ENCODE peak calls at places on chromosomes 7 and 10, in ten cellular contexts. T is adrenal gland; J is CD4-positive, alpha-beta T cell; L is IMR-90; B is cardiac muscle cell; D is gastrocnemius medialis; R is lung; M is fibroblast of lung; A is GM23338; U is body of pancreas. S is an unnamed sample. For H3K27me3, the result is how much of the 10 kb centered on the place peaks cover.

GRCh38 chr10:5565205-5565545 is 40.4 kb downstream of the CALML3 start:
- DNase-seq in T (no peak), J (no peak), L (no peak), B (no peak), D (no peak), R (no peak), M (no peak), A (no peak), U (peak), S (no peak)

GRCh38 chr7:132158841-132159240 is 417.4 kb downstream of the PLXNA4 start:
- DNase-seq in T (no peak), J (no peak), L (no peak), B (no peak), D (no peak), R (no peak), M (no peak), A (no peak), U (no peak), S (no peak)

GRCh38 chr7:11831727-11832495 is at the start of gene THSD7A:
- DNase-seq in T (peak), J (no peak), L (peak), B (peak), D (no peak), R (peak), M (peak), A (peak), U (peak), S (no peak)

GRCh38 chr7:124276005-124276606 is 243.2 kb upstream of the TMEM229A start:
- DNase-seq in T (peak), J (no peak), L (peak), B (peak), D (no peak), R (no peak), M (no peak), A (peak), U (no peak), S (no peak)

GRCh38 chr7:19113855-19114590 is 3.4 kb downstream of the TWIST1 start:
- DNase-seq in T (no peak), J (no peak), L (peak), B (peak), D (no peak), R (no peak), M (peak), A (no peak), U (no peak), S (no peak)

GRCh38 chr10:5810235-5810634 is 3.0 kb downstream of the GDI2 start:
- DNase-seq in T (no peak), J (no peak), L (no peak), B (no peak), D (no peak), R (no peak), M (no peak), A (no peak), U (no peak), S (no peak)

GRCh38 chr7:4800926-4801838 is 25.8 kb downstream of the AP5Z1 start:
- DNase-seq in T (no peak), J (no peak), L (no peak), B (no peak), D (no peak), R (no peak), M (no peak), A (no peak), U (no peak), S (no peak)

GRCh38 chr7:55534916-55535636 is 37.2 kb downstream of the VOPP1 start:
- DNase-seq in T (no peak), J (no peak), L (no peak), B (no peak), D (no peak), R (no peak), M (no peak), A (no peak), U (no peak), S (no peak)

GRCh38 chr7:68722044-68722443 is 876.2 kb upstream of the AUTS2 start:
- DNase-seq in T (no peak), J (no peak), L (no peak), B (no peak), D (no peak), R (no peak), M (no peak), A (no peak), U (no peak), S (no peak)

GRCh38 chr10:77628906-77629730 is 8.5 kb downstream of the KCNMA1 start:
- DNase-seq in T (no peak), J (no peak), L (peak), B (no peak), D (no peak), R (no peak), M (peak), A (peak), U (no peak), S (no peak)

GRCh38 chr7:27204851-27205322 is 5.0 kb upstream of the HOXA13 start:
- DNase-seq in T (no peak), J (no peak), L (no peak), B (no peak), D (no peak), R (no peak), M (no peak), A (peak), U (no peak), S (no peak)

GRCh38 chr7:76257973-76258372 is 44.5 kb upstream of the HSPB1 start:
- DNase-seq in T (no peak), J (no peak), L (no peak), B (no peak), D (no peak), R (no peak), M (no peak), A (no peak), U (no peak), S (no peak)

GRCh38 chr10:22335204-22335956 is 9.9 kb upstream of the SPAG6 start:
- DNase-seq in T (peak), J (peak), L (peak), B (peak), D (no peak), R (peak), M (peak), A (peak), U (peak), S (peak)

GRCh38 chr7:149468208-149468607 is 7.3 kb upstream of the ZNF777 start:
- DNase-seq in T (no peak), J (no peak), L (no peak), B (peak), D (no peak), R (no peak), M (peak), A (no peak), U (no peak), S (no peak)

GRCh38 chr7:116499168-116500070 is at the start of gene CAV2:
- DNase-seq in T (peak), J (no peak), L (peak), B (peak), D (peak), R (peak), M (peak), A (peak), U (peak), S (no peak)

GRCh38 chr7:42315631-42316030 is 78.6 kb upstream of the GLI3 start:
- DNase-seq in T (no peak), J (no peak), L (peak), B (peak), D (no peak), R (no peak), M (peak), A (no peak), U (no peak), S (no peak)

GRCh38 chr7:135923700-135924261 is 53.4 kb downstream of the MTPN start:
- DNase-seq in T (peak), J (no peak), L (peak), B (peak), D (no peak), R (no peak), M (peak), A (no peak), U (no peak), S (no peak)

GRCh38 chr10:50390302-50390701 is 139.0 kb upstream of the ASAH2 start:
- DNase-seq in T (no peak), J (no peak), L (no peak), B (no peak), D (no peak), R (no peak), M (no peak), A (no peak), U (no peak), S (no peak)

GRCh38 chr10:102602272-102603045 is 41.8 kb upstream of the TRIM8 start:
- DNase-seq in T (peak), J (no peak), L (no peak), B (peak), D (peak), R (no peak), M (no peak), A (no peak), U (no peak), S (no peak)

GRCh38 chr7:30799206-30799975 is 28.2 kb downstream of the MINDY4 start:
- DNase-seq in T (peak), J (no peak), L (peak), B (peak), D (peak), R (no peak), M (peak), A (no peak), U (no peak), S (no peak)

GRCh38 chr7:40455485-40455884 is 320.7 kb downstream of the SUGCT start:
- DNase-seq in T (no peak), J (no peak), L (peak), B (peak), D (no peak), R (no peak), M (no peak), A (no peak), U (no peak), S (no peak)

GRCh38 chr7:41457832-41458437 is 245.0 kb downstream of the INHBA start:
- DNase-seq in T (no peak), J (no peak), L (no peak), B (no peak), D (no peak), R (no peak), M (no peak), A (no peak), U (no peak), S (no peak)

GRCh38 chr7:81676813-81677212 is 93.0 kb downstream of the HGF start:
- DNase-seq in T (peak), J (no peak), L (peak), B (no peak), D (peak), R (no peak), M (peak), A (no peak), U (no peak), S (no peak)

GRCh38 chr10:22931948-22932347 is 4.1 kb downstream of the ARMC3 start:
- DNase-seq in T (peak), J (no peak), L (peak), B (peak), D (no peak), R (no peak), M (peak), A (no peak), U (peak), S (no peak)

GRCh38 chr7:68663392-68663791 is 934.9 kb upstream of the AUTS2 start:
- DNase-seq in T (no peak), J (no peak), L (no peak), B (no peak), D (no peak), R (no peak), M (no peak), A (no peak), U (no peak), S (no peak)

DNA sequence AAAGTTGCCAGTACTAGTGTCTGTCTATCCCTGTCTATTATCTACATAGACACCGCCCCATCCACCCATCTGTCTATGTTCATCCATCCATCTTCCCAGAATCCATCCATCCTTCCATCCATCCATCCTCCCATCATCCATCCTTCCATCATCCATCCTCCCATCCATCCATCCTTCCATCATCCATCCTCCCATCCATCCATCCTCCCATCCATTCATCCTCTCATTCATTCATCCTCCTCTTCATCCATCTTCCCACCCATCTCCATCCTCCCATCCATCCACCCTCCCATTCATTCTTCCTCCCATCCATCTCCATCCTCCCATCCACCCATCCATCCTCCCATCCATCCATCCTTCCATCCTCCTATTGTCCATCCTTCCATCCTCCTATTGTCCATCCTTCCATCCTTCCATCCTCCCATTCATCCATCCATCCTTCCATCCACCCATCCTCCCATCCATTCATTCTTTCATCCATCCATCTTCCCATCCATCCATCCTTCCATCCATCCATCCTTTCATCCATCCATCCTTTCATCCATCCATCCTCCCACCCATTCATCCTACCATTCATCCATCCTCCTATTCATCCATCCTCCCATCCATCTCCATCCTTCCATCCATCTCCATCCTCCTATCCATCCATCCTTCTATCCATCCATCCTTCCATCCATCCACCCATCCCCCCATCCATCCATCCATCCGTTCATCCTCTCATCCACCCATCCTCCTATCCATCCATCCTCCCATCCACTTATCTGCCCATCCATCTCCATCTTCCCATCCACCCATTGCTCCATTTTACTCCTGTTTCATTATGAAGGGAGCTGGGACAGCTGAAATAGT is 14.7 kb upstream of the LEP start:
- DNase-seq in T (no peak), J (no peak), L (no peak), B (no peak), D (no peak), R (no peak), M (no peak), A (no peak), U (no peak), S (no peak)
- H3K27me3 ChIP-seq in T (under half), J (under half), L (half or more), B (under half), D (under half), R (under half), M (under half), A (under half), U (under half), S (under half)

GRCh38 chr7:128171342-128171918 is 69.6 kb upstream of the LEP start:
- DNase-seq in T (no peak), J (no peak), L (no peak), B (no peak), D (no peak), R (no peak), M (no peak), A (no peak), U (no peak), S (no peak)
- H3K27me3 ChIP-seq in T (under half), J (under half), L (half or more), B (half or more), D (under half), R (under half), M (half or more), A (half or more), U (under half), S (under half)

GRCh38 chr7:1368682-1369571 is 90.3 kb downstream of the MICALL2 start:
- DNase-seq in T (no peak), J (peak), L (no peak), B (no peak), D (no peak), R (no peak), M (no peak), A (peak), U (no peak), S (no peak)
- H3K27me3 ChIP-seq in T (half or more), J (under half), L (half or more), B (under half), D (half or more), R (under half), M (under half), A (under half), U (under half), S (under half)

GRCh38 chr10:97134983-97135382 is 50.8 kb downstream of the SLIT1 start:
- DNase-seq in T (no peak), J (no peak), L (no peak), B (no peak), D (no peak), R (no peak), M (no peak), A (no peak), U (no peak), S (no peak)

GRCh38 chr10:97138174-97138573 is 47.6 kb downstream of the SLIT1 start:
- DNase-seq in T (no peak), J (no peak), L (no peak), B (no peak), D (no peak), R (no peak), M (no peak), A (peak), U (no peak), S (no peak)

GRCh38 chr10:97134202-97134601 is 51.6 kb downstream of the SLIT1 start:
- DNase-seq in T (no peak), J (no peak), L (no peak), B (no peak), D (no peak), R (no peak), M (no peak), A (peak), U (no peak), S (no peak)

GRCh38 chr10:97136744-97137143 is 49.0 kb downstream of the SLIT1 start:
- DNase-seq in T (no peak), J (no peak), L (no peak), B (no peak), D (no peak), R (no peak), M (no peak), A (no peak), U (no peak), S (no peak)

GRCh38 chr10:97135464-97135863 is 50.3 kb downstream of the SLIT1 start:
- DNase-seq in T (no peak), J (no peak), L (no peak), B (no peak), D (no peak), R (no peak), M (no peak), A (no peak), U (no peak), S (no peak)
- H3K27me3 ChIP-seq in T (under half), J (under half), L (half or more), B (under half), D (under half), R (under half), M (under half), A (under half), U (under half), S (under half)

GRCh38 chr10:1609596-1609995 is 127.7 kb downstream of the ADARB2 start:
- DNase-seq in T (no peak), J (no peak), L (no peak), B (no peak), D (no peak), R (no peak), M (no peak), A (no peak), U (no peak), S (no peak)
- H3K27me3 ChIP-seq in T (under half), J (under half), L (under half), B (under half), D (under half), R (under half), M (under half), A (under half), U (under half), S (under half)

GRCh38 chr7:25863727-25864116 is 288.3 kb upstream of the NFE2L3 start:
- DNase-seq in T (no peak), J (no peak), L (no peak), B (no peak), D (no peak), R (no peak), M (no peak), A (no peak), U (no peak), S (no peak)

GRCh38 chr7:25862993-25863726 is 288.8 kb upstream of the NFE2L3 start:
- DNase-seq in T (no peak), J (no peak), L (no peak), B (no peak), D (no peak), R (no peak), M (no peak), A (no peak), U (no peak), S (no peak)

GRCh38 chr7:25862254-25862992 is 289.6 kb upstream of the NFE2L3 start:
- DNase-seq in T (peak), J (peak), L (peak), B (peak), D (peak), R (peak), M (peak), A (peak), U (peak), S (peak)

GRCh38 chr7:25864511-25864910 is 287.5 kb upstream of the NFE2L3 start:
- DNase-seq in T (no peak), J (no peak), L (no peak), B (no peak), D (no peak), R (no peak), M (no peak), A (no peak), U (no peak), S (no peak)

DNA sequence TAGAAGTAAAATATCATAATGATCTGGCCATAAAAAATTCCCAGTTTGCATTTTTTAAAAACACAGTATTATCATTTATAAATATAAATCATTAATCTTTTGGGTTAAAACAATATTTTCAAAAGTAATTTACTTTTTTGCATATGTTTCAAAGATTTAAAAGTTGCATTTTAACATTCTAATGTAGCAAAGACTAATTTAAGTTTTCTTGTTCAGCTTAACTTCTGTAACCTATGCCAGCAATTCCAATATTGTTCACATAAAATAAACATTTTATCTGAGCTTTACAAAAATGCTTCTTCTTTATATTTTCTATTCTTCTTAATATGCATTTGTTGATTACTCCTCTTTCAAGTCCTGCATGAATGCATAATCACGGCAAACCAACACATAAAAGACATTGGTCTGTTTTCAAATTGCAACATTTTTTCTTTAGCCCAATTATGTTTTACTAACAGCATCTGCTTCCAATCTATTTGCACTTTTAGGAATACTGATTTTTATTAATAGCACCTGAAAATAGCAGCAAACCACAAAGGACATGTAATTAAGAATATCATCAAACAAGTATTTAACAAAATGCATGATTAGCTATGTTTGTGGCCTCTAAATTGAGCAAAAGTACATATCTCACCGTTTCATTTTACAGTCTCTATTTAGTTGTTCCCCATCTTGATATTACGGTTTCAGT is 286.9 kb upstream of the NFE2L3 start:
- DNase-seq in T (no peak), J (no peak), L (no peak), B (no peak), D (no peak), R (no peak), M (no peak), A (no peak), U (no peak), S (no peak)
- H3K27me3 ChIP-seq in T (half or more), J (half or more), L (under half), B (half or more), D (half or more), R (under half), M (under half), A (half or more), U (under half), S (half or more)

S was measured in CD8-positive, alpha-beta memory T cell.